ENCODE peak calls at places on chromosomes 3 and 15, in eight cellular contexts. Y is CD4-positive, alpha-beta T cell; R is IMR-90; C is mucosa of descending colon; I is endodermal cell; A is lower lobe of right lung; N is CD8-positive, alpha-beta memory T cell; X is fibroblast of lung. E is an unnamed sample.

GRCh38 chr3:195175476-195176337 is 95.3 kb downstream of the XXYLT1 start:
- DNase-seq in Y (no peak), R (no peak), C (no peak), I (peak; percentile 10), A (no peak), N (no peak), X (no peak), E (no peak)

GRCh38 chr3:143283432-143284128 is 164.0 kb downstream of the CHST2 start:
- DNase-seq in Y (no peak), R (no peak), C (no peak), I (no peak), A (no peak), N (no peak), X (peak; percentile 55), E (no peak)

GRCh38 chr15:63763476-63764123 is 70.1 kb downstream of the HERC1 start:
- DNase-seq in Y (no peak), R (peak; percentile 39), C (no peak), I (no peak), A (no peak), N (no peak), X (peak; percentile 55), E (no peak)

GRCh38 chr15:92001307-92001706 is 147.8 kb downstream of the SLCO3A1 start:
- DNase-seq in Y (no peak), R (no peak), C (no peak), I (peak; percentile 61), A (no peak), N (no peak), X (no peak), E (no peak)

GRCh38 chr3:25567390-25567789 is 97.3 kb downstream of the TOP2B start:
- DNase-seq in Y (no peak), R (no peak), C (no peak), I (no peak), A (no peak), N (no peak), X (peak; percentile 65), E (no peak)

GRCh38 chr15:69810441-69811071 is 287.2 kb downstream of the TLE3 start:
- DNase-seq in Y (no peak), R (no peak), C (no peak), I (no peak), A (no peak), N (no peak), X (no peak), E (no peak)

GRCh38 chr15:40471105-40471777 is 457 bp downstream of the CHST14 start:
- DNase-seq in Y (no peak), R (peak; percentile 4), C (peak; percentile 60), I (peak; percentile 81), A (no peak), N (no peak), X (peak; percentile 36), E (no peak)

GRCh38 chr3:14605744-14606143 is 45.8 kb upstream of the CCDC174 start:
- DNase-seq in Y (no peak), R (no peak), C (no peak), I (no peak), A (no peak), N (no peak), X (no peak), E (no peak)

GRCh38 chr15:89057506-89058133 is 30.6 kb upstream of the ABHD2 start:
- DNase-seq in Y (peak; percentile 85), R (peak; percentile 70), C (peak; percentile 79), I (peak; percentile 95), A (peak; percentile 88), N (peak; percentile 70), X (peak; percentile 55), E (peak; percentile 69)

GRCh38 chr3:10983219-10983916 is 9.2 kb upstream of the SLC6A1 start:
- DNase-seq in Y (no peak), R (peak; percentile 17), C (no peak), I (peak; percentile 90), A (no peak), N (no peak), X (peak; percentile 19), E (peak; percentile 46)

GRCh38 chr3:10432156-10432845 is 73.1 kb downstream of the ATP2B2 start:
- DNase-seq in Y (no peak), R (no peak), C (no peak), I (no peak), A (no peak), N (no peak), X (no peak), E (no peak)

GRCh38 chr3:59839283-59839682 is 789.5 kb upstream of the CFAP20DC start:
- DNase-seq in Y (no peak), R (peak; percentile 79), C (no peak), I (no peak), A (no peak), N (no peak), X (peak; percentile 80), E (no peak)

GRCh38 chr15:39801641-39802309 is 19.1 kb upstream of the FSIP1 start:
- DNase-seq in Y (no peak), R (no peak), C (no peak), I (peak; percentile 77), A (no peak), N (no peak), X (no peak), E (no peak)

GRCh38 chr15:42670441-42670840 is 66.5 kb downstream of the CDAN1 start:
- DNase-seq in Y (no peak), R (no peak), C (no peak), I (no peak), A (no peak), N (no peak), X (no peak), E (no peak)

GRCh38 chr3:150763841-150764483 is 993 bp upstream of the SIAH2 start:
- DNase-seq in Y (no peak), R (peak; percentile 54), C (peak; percentile 86), I (peak; percentile 85), A (peak; percentile 84), N (peak; percentile 37), X (peak; percentile 52), E (peak; percentile 67)

GRCh38 chr3:186609247-186609868 is 3.5 kb upstream of the AHSG start:
- DNase-seq in Y (no peak), R (no peak), C (no peak), I (no peak), A (no peak), N (no peak), X (no peak), E (no peak)

GRCh38 chr3:12288466-12289129 is at the start of gene PPARG:
- DNase-seq in Y (no peak), R (no peak), C (peak; percentile 67), I (peak; percentile 77), A (peak; percentile 62), N (no peak), X (peak; percentile 24), E (peak; percentile 20)

GRCh38 chr3:197468866-197469382 is 86.8 kb downstream of the BDH1 start:
- DNase-seq in Y (no peak), R (peak; percentile 46), C (no peak), I (peak; percentile 53), A (no peak), N (no peak), X (peak; percentile 54), E (peak; percentile 63)

GRCh38 chr3:72888546-72889309 is 882 bp downstream of the GXYLT2 start:
- DNase-seq in Y (no peak), R (peak; percentile 42), C (no peak), I (peak; percentile 57), A (no peak), N (no peak), X (peak; percentile 51), E (peak; percentile 12)

GRCh38 chr3:127247292-127247691 is 40.6 kb downstream of the PRR20G start:
- DNase-seq in Y (no peak), R (no peak), C (no peak), I (no peak), A (no peak), N (no peak), X (no peak), E (no peak)
- H3K9me3 ChIP-seq in Y (peaks cover 48% of the 10 kb centered on the region), R (peaks cover 1% of the 10 kb centered on the region), C (peaks cover 3% of the 10 kb centered on the region), I (peaks cover 57% of the 10 kb centered on the region), A (peaks cover 17% of the 10 kb centered on the region), N (peaks cover 19% of the 10 kb centered on the region), X (no peaks in the 10 kb centered on the region), E (no peaks in the 10 kb centered on the region)

GRCh38 chr15:75356539-75356938 is 9.7 kb downstream of the NEIL1 start:
- DNase-seq in Y (no peak), R (no peak), C (no peak), I (no peak), A (peak; percentile 44), N (no peak), X (no peak), E (no peak)
- H3K9me3 ChIP-seq in Y (no peaks in the 10 kb centered on the region), R (no peaks in the 10 kb centered on the region), C (no peaks in the 10 kb centered on the region), I (no peaks in the 10 kb centered on the region), A (no peaks in the 10 kb centered on the region), N (no peaks in the 10 kb centered on the region), X (no peaks in the 10 kb centered on the region), E (no peaks in the 10 kb centered on the region)

DNA sequence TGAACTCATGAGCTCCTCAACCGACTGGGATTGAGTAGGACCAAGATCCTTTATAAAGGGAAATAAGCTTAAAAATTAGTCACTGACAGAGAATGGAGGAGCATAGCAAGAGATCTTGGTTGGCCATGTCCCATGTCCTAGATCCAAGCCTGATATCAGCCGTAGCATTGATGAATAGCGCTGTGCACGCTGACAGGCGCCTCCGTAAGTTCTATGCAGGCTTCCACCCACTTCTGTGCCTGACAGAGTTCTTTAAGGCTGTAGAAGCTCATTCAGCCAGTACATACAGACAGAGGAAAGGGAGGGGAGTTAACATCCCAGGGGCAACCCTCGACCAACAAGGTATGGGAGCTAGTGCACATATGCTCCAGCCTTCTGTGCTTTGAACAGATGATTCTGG is 251.7 kb upstream of the TBC1D5 start:
- DNase-seq in Y (no peak), R (no peak), C (no peak), I (no peak), A (no peak), N (no peak), X (no peak), E (no peak)
- H3K9me3 ChIP-seq in Y (no peaks in the 10 kb centered on the region), R (no peaks in the 10 kb centered on the region), C (no peaks in the 10 kb centered on the region), I (no peaks in the 10 kb centered on the region), A (no peaks in the 10 kb centered on the region), N (no peaks in the 10 kb centered on the region), X (no peaks in the 10 kb centered on the region), E (no peaks in the 10 kb centered on the region)

GRCh38 chr15:24962880-24963279 is 8.1 kb downstream of the SNRPN start:
- DNase-seq in Y (no peak), R (no peak), C (no peak), I (no peak), A (no peak), N (no peak), X (no peak), E (no peak)
- H3K9me3 ChIP-seq in Y (peaks cover 51% of the 10 kb centered on the region), R (peaks cover 2% of the 10 kb centered on the region), C (peaks cover 22% of the 10 kb centered on the region), I (peaks cover 46% of the 10 kb centered on the region), A (peaks cover 17% of the 10 kb centered on the region), N (peaks cover 8% of the 10 kb centered on the region), X (no peaks in the 10 kb centered on the region), E (no peaks in the 10 kb centered on the region)

GRCh38 chr15:47331796-47332480 is 385.4 kb upstream of the SEMA6D start:
- DNase-seq in Y (no peak), R (peak; percentile 83), C (no peak), I (no peak), A (peak; percentile 48), N (no peak), X (peak; percentile 18), E (no peak)

GRCh38 chr15:47326506-47326905 is 390.8 kb upstream of the SEMA6D start:
- DNase-seq in Y (no peak), R (no peak), C (no peak), I (no peak), A (no peak), N (no peak), X (no peak), E (no peak)

GRCh38 chr15:47332481-47332880 is 384.8 kb upstream of the SEMA6D start:
- DNase-seq in Y (no peak), R (peak; percentile 42), C (no peak), I (peak; percentile 48), A (no peak), N (no peak), X (peak; percentile 19), E (no peak)

GRCh38 chr15:47326934-47327333 is 390.4 kb upstream of the SEMA6D start:
- DNase-seq in Y (no peak), R (no peak), C (no peak), I (no peak), A (no peak), N (no peak), X (no peak), E (no peak)
- H3K9me3 ChIP-seq in Y (no peaks in the 10 kb centered on the region), R (no peaks in the 10 kb centered on the region), C (no peaks in the 10 kb centered on the region), I (no peaks in the 10 kb centered on the region), A (no peaks in the 10 kb centered on the region), N (no peaks in the 10 kb centered on the region), X (no peaks in the 10 kb centered on the region), E (no peaks in the 10 kb centered on the region)

E was measured in prostate gland.